ENCODE peak calls at places on chromosomes 13 and 19, in six cellular contexts. C is cardiac muscle cell, V is IMR-90, J is endothelial cell of umbilical vein, P is OCI-LY7, A is mammary epithelial cell. F is an unnamed sample.

GRCh38 chr19:1860821-1861598 is 2.4 kb downstream of the KLF16 start:
- DNase-seq in A (no peak), J (no peak), P (no peak), V (no peak), C (no peak), F (no peak)

GRCh38 chr13:23770428-23770827 is 118.8 kb downstream of the MIPEP start:
- DNase-seq in P (no peak), A (no peak), V (no peak), C (no peak), J (no peak), F (no peak)

GRCh38 chr19:32022946-32023832 is 322.2 kb upstream of the ZNF507 start:
- DNase-seq in J (no peak), P (no peak), A (no peak), C (peak; percentile 17), V (no peak), F (no peak)

GRCh38 chr13:84776578-84776977 is 894.3 kb upstream of the SLITRK1 start:
- DNase-seq in J (no peak), P (no peak), A (no peak), V (no peak), C (no peak), F (no peak)

GRCh38 chr13:24106429-24106828 is 54.1 kb upstream of the SPATA13 start:
- DNase-seq in V (no peak), J (no peak), C (no peak), A (no peak), P (no peak), F (no peak)

GRCh38 chr19:3346677-3347353 is 19.6 kb upstream of the NFIC start:
- DNase-seq in C (no peak), V (no peak), J (no peak), A (no peak), P (no peak), F (no peak)

GRCh38 chr19:58007285-58007684 is 4.7 kb upstream of the ZNF606 start:
- DNase-seq in J (no peak), A (no peak), C (peak; percentile 34), V (no peak), P (peak; percentile 22), F (peak; percentile 21)

GRCh38 chr19:990119-990571 is 6.0 kb downstream of the WDR18 start:
- DNase-seq in J (no peak), V (no peak), A (no peak), P (no peak), C (no peak), F (no peak)

GRCh38 chr13:93963266-93964131 is 516.0 kb downstream of the DCT start:
- DNase-seq in A (no peak), P (no peak), C (no peak), V (peak; percentile 61), J (no peak), F (no peak)

GRCh38 chr13:30826911-30827577 is 79.0 kb upstream of the MEDAG start:
- DNase-seq in C (no peak), V (no peak), P (no peak), A (no peak), J (no peak), F (no peak)

GRCh38 chr19:27773318-27774094 is 1439.4 kb downstream of the UQCRFS1 start:
- DNase-seq in C (no peak), A (no peak), P (no peak), J (no peak), V (no peak), F (no peak)

GRCh38 chr19:10270180-10270615 is 722 bp upstream of the ICAM1 start:
- DNase-seq in P (no peak), C (no peak), V (no peak), A (no peak), J (no peak), F (no peak)

GRCh38 chr13:72180253-72180952 is 313.4 kb upstream of the DACH1 start:
- DNase-seq in V (peak; percentile 0), A (peak; percentile 75), J (no peak), P (no peak), C (no peak), F (no peak)

GRCh38 chr19:5038631-5039271 is 69.8 kb downstream of the KDM4B start:
- DNase-seq in A (no peak), V (peak; percentile 24), P (peak; percentile 61), J (no peak), C (no peak), F (peak; percentile 38)

GRCh38 chr19:48925240-48925843 is 8.2 kb upstream of the DHDH start:
- DNase-seq in J (no peak), C (no peak), P (no peak), A (peak; percentile 96), V (peak; percentile 91), F (no peak)

GRCh38 chr19:28184997-28185396 is 1028.0 kb downstream of the UQCRFS1 start:
- DNase-seq in J (no peak), V (no peak), P (no peak), C (no peak), A (no peak), F (no peak)

GRCh38 chr19:44803442-44804428 is 5.2 kb upstream of the BCAM start:
- DNase-seq in P (no peak), C (no peak), J (no peak), A (no peak), V (no peak), F (no peak)

GRCh38 chr13:46267166-46267565 is 55.4 kb downstream of the LRRC63 start:
- DNase-seq in V (no peak), A (no peak), J (no peak), P (no peak), C (no peak), F (no peak)

GRCh38 chr13:55572862-55573261 is 1567.9 kb upstream of the PRR20A start:
- DNase-seq in C (no peak), V (no peak), J (no peak), A (no peak), P (no peak), F (no peak)
- H3K4me1 ChIP-seq in C (no peaks in the 10 kb centered on the region), V (no peaks in the 10 kb centered on the region), J (no peaks in the 10 kb centered on the region), A (no peaks in the 10 kb centered on the region), P (no peaks in the 10 kb centered on the region), F (no peaks in the 10 kb centered on the region)

GRCh38 chr13:57552441-57552840 is 79.1 kb upstream of the PCDH17 start:
- DNase-seq in C (no peak), P (no peak), V (no peak), A (no peak), J (no peak), F (no peak)

GRCh38 chr13:57553932-57554331 is 77.6 kb upstream of the PCDH17 start:
- DNase-seq in V (no peak), P (no peak), J (no peak), A (no peak), C (no peak), F (no peak)

DNA sequence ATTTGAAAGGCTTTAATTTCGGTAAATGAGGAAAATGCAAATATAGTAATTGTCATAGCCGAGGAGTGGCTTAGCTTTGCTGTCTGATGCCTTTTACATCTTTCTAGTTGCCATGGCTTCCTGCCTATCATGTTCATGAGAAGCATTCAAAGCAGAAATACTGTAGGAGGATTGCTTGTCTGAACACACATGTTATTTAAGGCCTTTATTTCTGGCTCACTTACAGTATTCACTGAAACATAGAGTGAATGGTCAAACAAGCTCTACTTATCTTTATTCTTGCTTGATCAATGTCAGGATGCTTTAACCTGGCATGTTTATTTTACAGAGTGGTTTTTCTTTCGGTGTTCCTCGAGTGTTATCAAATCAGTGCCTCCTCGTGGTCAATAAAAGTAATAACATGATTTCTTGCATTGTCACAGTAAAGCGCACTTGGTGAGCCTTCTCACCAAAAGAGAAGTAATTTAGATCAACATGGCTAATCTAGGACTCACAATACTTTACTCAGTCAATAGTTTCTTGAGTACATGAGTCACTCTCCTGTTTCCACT is 73.5 kb upstream of the PCDH17 start:
- DNase-seq in C (peak; percentile 33), J (peak; percentile 54), V (no peak), A (no peak), P (peak; percentile 17), F (no peak)
- TF ChIP-seq CTCF in C (no peak), J (peak; percentile 22), V (no peak), A (no peak), P (peak; percentile 67), F (no peak)

GRCh38 chr19:41997851-41998229 is 3.8 kb upstream of the ATP1A3 start:
- DNase-seq in C (no peak), P (peak; percentile 46), A (no peak), J (no peak), V (no peak), F (no peak)

GRCh38 chr19:41995959-41996797 is 2.1 kb upstream of the ATP1A3 start:
- DNase-seq in P (peak; percentile 42), C (no peak), J (no peak), A (no peak), V (no peak), F (no peak)

GRCh38 chr19:41998246-41999020 is 4.4 kb upstream of the ATP1A3 start:
- DNase-seq in C (peak; percentile 83), A (no peak), J (no peak), P (peak; percentile 74), V (peak; percentile 39), F (peak; percentile 68)

GRCh38 chr19:41999071-41999877 is 5.2 kb upstream of the ATP1A3 start:
- DNase-seq in J (no peak), V (no peak), A (no peak), P (no peak), C (peak; percentile 17), F (no peak)

DNA sequence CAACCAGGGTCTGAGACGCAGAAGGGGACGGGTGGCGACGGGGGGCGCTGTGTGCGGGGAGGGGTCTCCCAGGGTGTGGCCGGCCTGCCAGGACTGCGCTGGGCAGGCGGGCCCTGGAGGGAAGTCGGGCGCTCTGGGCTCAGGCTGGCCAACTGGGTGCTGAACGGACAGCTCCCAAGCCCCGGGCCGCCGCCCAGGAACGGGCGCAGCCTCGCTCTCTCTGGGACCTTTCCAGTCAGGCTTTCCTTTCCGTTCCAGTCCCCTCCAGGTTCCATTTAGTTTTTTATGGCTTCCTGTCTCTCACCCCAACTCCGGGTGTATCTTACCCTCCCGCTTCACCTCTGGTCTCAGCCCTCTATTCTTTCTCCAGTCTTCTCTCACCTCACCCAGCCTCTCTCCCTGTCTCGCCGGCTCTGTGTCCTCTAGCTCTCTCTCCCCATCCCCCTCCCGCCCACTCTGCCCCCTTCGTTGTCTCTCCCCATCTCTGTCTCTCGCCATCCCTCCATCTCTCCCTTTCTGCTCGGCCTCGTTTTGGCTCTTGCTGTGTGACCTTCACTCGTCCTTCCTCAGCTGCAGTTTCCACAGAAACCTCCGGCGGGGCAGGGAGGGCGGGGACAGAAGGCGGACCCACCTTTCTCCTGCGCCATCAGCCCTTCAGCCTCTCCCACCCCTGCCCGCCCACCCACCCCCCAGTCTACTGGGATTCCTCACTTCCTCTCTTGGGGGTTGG is 3.3 kb upstream of the ATP1A3 start:
- DNase-seq in J (no peak), A (peak; percentile 23), V (peak; percentile 22), C (peak; percentile 86), P (peak; percentile 31), F (peak; percentile 76)
- H3K4me3 ChIP-seq in J (no peak overlapping the region), A (no peak overlapping the region), V (no peak overlapping the region), C (no peak overlapping the region), P (peak overlapping the region; percentile 59), F (no peak overlapping the region)

DNA sequence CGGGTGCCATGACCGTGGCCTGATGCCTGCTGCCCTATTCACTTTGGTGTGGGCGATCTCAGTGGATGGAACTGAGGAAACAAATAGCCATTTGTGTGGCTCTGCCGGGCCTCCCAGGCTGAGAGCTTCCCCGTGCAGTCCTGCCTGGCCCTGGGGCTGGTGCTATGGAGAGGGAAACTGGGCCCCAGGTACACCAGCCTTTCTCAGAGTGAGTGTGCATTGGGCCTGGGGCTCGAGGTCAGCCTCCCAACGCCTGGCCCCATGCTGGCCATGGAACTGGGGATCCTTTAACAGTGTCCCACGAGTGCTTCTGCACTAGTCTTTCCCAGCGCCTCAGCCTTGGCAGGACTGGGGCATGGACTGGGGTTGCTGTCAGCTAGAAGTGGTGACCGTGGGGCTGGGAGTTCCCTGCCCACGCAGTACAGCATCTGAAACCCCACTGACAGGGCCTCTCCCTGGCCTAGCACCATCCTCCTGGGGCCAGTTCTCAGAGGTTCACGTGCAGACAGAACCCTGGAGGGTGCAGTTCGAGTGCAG is 10.5 kb downstream of the PLEKHF1 start:
- DNase-seq in V (no peak), C (no peak), A (no peak), J (no peak), P (no peak), F (no peak)
- H3K4me1 ChIP-seq in V (peaks cover 5% of the 10 kb centered on the region), C (no peaks in the 10 kb centered on the region), A (peaks cover 18% of the 10 kb centered on the region), J (peaks cover 5% of the 10 kb centered on the region), P (peaks cover 38% of the 10 kb centered on the region), F (peaks cover 4% of the 10 kb centered on the region)

GRCh38 chr13:42836930-42837329 is 55.5 kb downstream of the FAM216B start:
- DNase-seq in A (no peak), J (peak; percentile 19), P (no peak), V (peak; percentile 51), C (peak; percentile 40), F (peak; percentile 59)
- TF ChIP-seq CTCF in A (no peak), J (no peak), P (no peak), V (peak; percentile 49), C (peak; percentile 57), F (peak; percentile 38)

F was measured in Caco-2.